ENCODE peak calls at places on chromosomes 2 and 18, in seven cellular contexts. F is SK-N-SH, J is HepG2, T is K562, M is H1, Y is GM12878, X is GM12892. G is an unnamed sample.

GRCh38 chr18:34697891-34698290 is 12.2 kb upstream of the DTNA start:
- DNase-seq in F (no peak), J (no peak), T (no peak), M (no peak), Y (no peak), X (no peak), G (no peak)

GRCh38 chr2:33848486-33848885 is 249.4 kb upstream of the FAM98A start:
- DNase-seq in F (no peak), J (no peak), T (no peak), M (no peak), Y (no peak), X (no peak), G (no peak)

GRCh38 chr2:191266201-191266600 is 21.0 kb downstream of the MYO1B start:
- DNase-seq in F (no peak), J (no peak), T (no peak), M (no peak), Y (no peak), X (no peak), G (no peak)

GRCh38 chr2:67259581-67260347 is 137.4 kb upstream of the ETAA1 start:
- DNase-seq in F (peak), J (no peak), T (no peak), M (no peak), Y (no peak), X (no peak), G (no peak)

GRCh38 chr2:6970976-6971480 is 53.8 kb downstream of the RNF144A start:
- DNase-seq in F (no peak), J (no peak), T (no peak), M (no peak), Y (no peak), X (no peak), G (no peak)

GRCh38 chr2:145068509-145068908 is 548.6 kb upstream of the ZEB2 start:
- DNase-seq in F (no peak), J (no peak), T (no peak), M (no peak), Y (no peak), X (no peak), G (no peak)

GRCh38 chr18:64260810-64261209 is 111.9 kb upstream of the LINC00305 start:
- DNase-seq in F (no peak), J (no peak), T (no peak), M (no peak), Y (no peak), X (no peak), G (no peak)

GRCh38 chr2:61016392-61017002 is 1.0 kb upstream of the PEX13 start:
- DNase-seq in F (peak), J (peak), T (no peak), M (no peak), Y (no peak), X (peak), G (no peak)

GRCh38 chr2:73998933-73999332 is 14.2 kb downstream of the TET3 start:
- DNase-seq in F (no peak), J (no peak), T (no peak), M (no peak), Y (no peak), X (no peak), G (no peak)

DNA sequence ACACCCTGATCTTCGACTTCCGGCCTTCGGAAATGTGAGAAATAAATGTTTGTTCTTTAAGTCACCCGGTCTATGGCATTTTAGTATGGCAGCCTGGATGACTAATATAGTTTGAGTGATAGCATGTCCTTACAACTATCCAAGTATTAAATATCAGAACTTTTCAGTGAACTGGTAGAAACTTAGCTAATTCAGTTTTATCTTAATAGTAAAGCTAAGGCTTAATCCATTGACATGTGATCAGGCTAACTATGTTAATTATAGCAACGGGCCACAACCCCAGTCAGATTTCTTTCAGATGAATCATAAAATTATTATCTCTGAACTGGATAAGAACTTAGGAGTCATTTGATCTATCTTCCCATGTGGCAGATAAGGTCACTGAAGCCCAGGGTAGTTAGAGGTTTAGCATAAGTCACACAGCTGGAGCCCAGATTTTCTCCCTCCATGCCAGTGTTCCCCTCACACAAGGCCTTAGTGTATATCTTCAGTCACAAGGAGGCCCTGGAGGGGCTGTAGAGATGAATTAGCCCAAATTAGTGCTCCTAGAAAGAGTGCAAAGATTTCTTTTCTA is 40.7 kb upstream of the UPP2 start:
- DNase-seq in F (no peak), J (no peak), T (no peak), M (no peak), Y (no peak), X (no peak), G (no peak)
- TF ChIP-seq TAF1 in F (no peak), J (no peak), T (no peak), M (no peak), Y (no peak), X (no peak), G (no peak)

GRCh38 chr2:174931724-174932123 is 73.5 kb downstream of the CHN1 start:
- DNase-seq in F (no peak), J (no peak), T (no peak), M (no peak), Y (no peak), X (no peak), G (no peak)
- TF ChIP-seq TAF1 in F (no peak), J (no peak), T (no peak), M (no peak), Y (no peak), X (no peak), G (no peak)

GRCh38 chr18:22490429-22490846 is 72.7 kb upstream of the CTAGE1 start:
- DNase-seq in F (no peak), J (peak), T (no peak), M (no peak), Y (no peak), X (no peak), G (no peak)
- TF ChIP-seq TAF1 in F (no peak), J (no peak), T (no peak), M (no peak), Y (no peak), X (no peak), G (no peak)

GRCh38 chr2:111117666-111118454 is 2.9 kb upstream of the BCL2L11 start:
- DNase-seq in F (no peak), J (no peak), T (no peak), M (no peak), Y (no peak), X (no peak), G (no peak)
- TF ChIP-seq TAF1 in F (no peak), J (no peak), T (no peak), M (no peak), Y (no peak), X (no peak), G (no peak)

GRCh38 chr2:232854082-232854481 is 16.0 kb upstream of the SNORC start:
- DNase-seq in F (no peak), J (no peak), T (peak), M (no peak), Y (no peak), X (no peak), G (no peak)
- TF ChIP-seq TAF1 in F (no peak), J (no peak), T (no peak), M (no peak), Y (no peak), X (no peak), G (no peak)

GRCh38 chr2:31286961-31287550 is 53.1 kb downstream of the EHD3 start:
- DNase-seq in F (no peak), J (no peak), T (no peak), M (no peak), Y (no peak), X (no peak), G (no peak)
- TF ChIP-seq TAF1 in F (no peak), J (no peak), T (no peak), M (no peak), Y (no peak), X (no peak), G (no peak)

GRCh38 chr2:201953386-201953785 is 80.3 kb upstream of the FZD7 start:
- DNase-seq in F (no peak), J (no peak), T (no peak), M (no peak), Y (no peak), X (no peak), G (no peak)
- TF ChIP-seq TAF1 in F (no peak), J (no peak), T (no peak), M (no peak), Y (no peak), X (no peak), G (no peak)

GRCh38 chr2:208819190-208819589 is 412.6 kb downstream of the PTH2R start:
- DNase-seq in F (no peak), J (no peak), T (no peak), M (no peak), Y (no peak), X (no peak), G (no peak)

GRCh38 chr2:208820289-208820688 is 413.7 kb downstream of the PTH2R start:
- DNase-seq in F (peak), J (no peak), T (no peak), M (no peak), Y (no peak), X (no peak), G (no peak)
- TF ChIP-seq TAF1 in F (no peak), J (no peak), T (no peak), M (no peak), Y (no peak), X (no peak), G (no peak)